ENCODE peak calls at places on chromosomes 5 and 9, in four cellular contexts. One of them, this sample, is unnamed.

GRCh38 chr9:125172351-125172750 is 17.3 kb downstream of the PPP6C start:
- DNase-seq in neuronal stem cell: no peak
- DNase-seq in NB4: no peak
- DNase-seq in AG08395: no peak
- DNase-seq in this sample: no peak

GRCh38 chr5:132961887-132962286 is 1.5 kb downstream of the AFF4 start:
- DNase-seq in neuronal stem cell: no peak
- DNase-seq in AG08395: peak
- DNase-seq in NB4: peak
- DNase-seq in this sample: no peak

GRCh38 chr9:137776306-137776995 is 101.1 kb upstream of the CACNA1B start:
- DNase-seq in NB4: no peak
- DNase-seq in neuronal stem cell: no peak
- DNase-seq in AG08395: no peak
- DNase-seq in this sample: no peak

GRCh38 chr9:97109194-97109811 is 70.4 kb upstream of the CTSV start:
- DNase-seq in AG08395: peak
- DNase-seq in NB4: peak
- DNase-seq in neuronal stem cell: peak
- DNase-seq in this sample: no peak

GRCh38 chr5:7592910-7593309 is 197.0 kb downstream of the ADCY2 start:
- DNase-seq in neuronal stem cell: no peak
- DNase-seq in AG08395: no peak
- DNase-seq in NB4: peak
- DNase-seq in this sample: no peak

GRCh38 chr9:17004500-17004899 is 130.3 kb upstream of the CNTLN start:
- DNase-seq in AG08395: no peak
- DNase-seq in NB4: no peak
- DNase-seq in neuronal stem cell: no peak
- DNase-seq in this sample: no peak

GRCh38 chr5:1021136-1021968 is 12.8 kb downstream of the NKD2 start:
- DNase-seq in AG08395: no peak
- DNase-seq in neuronal stem cell: no peak
- DNase-seq in NB4: no peak
- DNase-seq in this sample: no peak

GRCh38 chr5:135193213-135194125 is 159.4 kb upstream of the PITX1 start:
- DNase-seq in neuronal stem cell: no peak
- DNase-seq in AG08395: peak
- DNase-seq in NB4: no peak
- DNase-seq in this sample: no peak

GRCh38 chr5:137395011-137395755 is 103.9 kb downstream of the SPOCK1 start:
- DNase-seq in NB4: no peak
- DNase-seq in AG08395: peak
- DNase-seq in neuronal stem cell: no peak
- DNase-seq in this sample: no peak

GRCh38 chr5:153957205-153957604 is 81.5 kb downstream of the FAM114A2 start:
- DNase-seq in NB4: no peak
- DNase-seq in neuronal stem cell: no peak
- DNase-seq in AG08395: no peak
- DNase-seq in this sample: no peak

GRCh38 chr5:120789918-120790714 is 326.0 kb downstream of the PRR16 start:
- DNase-seq in NB4: no peak
- DNase-seq in AG08395: no peak
- DNase-seq in neuronal stem cell: no peak
- DNase-seq in this sample: no peak

GRCh38 chr5:146675700-146676099 is 159.7 kb upstream of the GPR151 start:
- DNase-seq in AG08395: no peak
- DNase-seq in neuronal stem cell: no peak
- DNase-seq in NB4: no peak
- DNase-seq in this sample: no peak

GRCh38 chr9:134894136-134894860 is 13.7 kb downstream of the FCN2 start:
- DNase-seq in NB4: no peak
- DNase-seq in neuronal stem cell: no peak
- DNase-seq in AG08395: no peak
- DNase-seq in this sample: no peak

GRCh38 chr5:59091965-59092364 is 509.1 kb downstream of the RAB3C start:
- DNase-seq in neuronal stem cell: no peak
- DNase-seq in NB4: no peak
- DNase-seq in AG08395: no peak
- DNase-seq in this sample: no peak